ENCODE peak calls at places on chromosomes 16 and 17, in five cellular contexts. F is AG08395, X is COLO829, R is NCI-H460, H is glutamatergic neuron. M is an unnamed sample.

GRCh38 chr17:40777459-40777858 is 4.9 kb downstream of the KRT27 start:
- DNase-seq in X (no peak), F (no peak), R (no peak), H (no peak), M (no peak)

GRCh38 chr16:87192418-87193073 is 124.6 kb downstream of the C16orf95 start:
- DNase-seq in F (no peak), X (no peak), H (no peak), R (no peak), M (no peak)

GRCh38 chr16:79372504-79373184 is 227.9 kb downstream of the MAF start:
- DNase-seq in R (no peak), F (peak; percentile 72), H (no peak), X (no peak), M (no peak)

GRCh38 chr16:30623558-30624283 is 13.5 kb upstream of the ZNF689 start:
- DNase-seq in R (no peak), H (no peak), X (no peak), F (no peak), M (no peak)

GRCh38 chr17:2624292-2624731 is 30.9 kb downstream of the PAFAH1B1 start:
- DNase-seq in X (no peak), R (no peak), F (no peak), H (no peak), M (no peak)

GRCh38 chr17:56863974-56864373 is 30.0 kb downstream of the DGKE start:
- DNase-seq in X (no peak), H (no peak), F (no peak), R (no peak), M (no peak)

GRCh38 chr16:82133798-82134197 is 36.2 kb downstream of the MPHOSPH6 start:
- DNase-seq in X (no peak), F (no peak), R (no peak), H (no peak), M (no peak)

GRCh38 chr17:70563301-70563820 is 394.0 kb downstream of the KCNJ2 start:
- DNase-seq in F (no peak), H (no peak), R (no peak), X (no peak), M (peak; percentile 60)

GRCh38 chr16:88993006-88993787 is 16.2 kb upstream of the CBFA2T3 start:
- DNase-seq in H (peak; percentile 82), F (no peak), R (no peak), X (no peak), M (peak; percentile 61)

GRCh38 chr17:69335018-69335417 is 8.1 kb upstream of the ABCA5 start:
- DNase-seq in F (peak; percentile 62), H (no peak), X (peak; percentile 44), R (peak; percentile 48), M (no peak)

GRCh38 chr17:31387438-31387837 is 4.0 kb upstream of the RAB11FIP4 start:
- DNase-seq in H (no peak), F (no peak), R (no peak), X (no peak), M (no peak)

GRCh38 chr17:75898065-75898464 is 1.3 kb upstream of the TRIM65 start:
- DNase-seq in R (no peak), H (no peak), X (no peak), F (no peak), M (no peak)

GRCh38 chr16:70657956-70658355 is 11.6 kb downstream of the IL34 start:
- DNase-seq in X (no peak), R (no peak), F (no peak), H (no peak), M (no peak)